ENCODE peak calls at places on chromosome 7, in nine cellular contexts. G, H, B, X, Q, J, C, O and Y are unnamed samples.

GRCh38 chr7:31056775-31057346 is 4.8 kb downstream of the ADCYAP1R1 start:
- DNase-seq in B (no peak), X (no peak), G (no peak), O (no peak), Q (no peak), H (no peak), C (no peak), J (no peak), Y (no peak)

GRCh38 chr7:129210256-129210988 is 14.4 kb upstream of the AHCYL2 start:
- DNase-seq in J (peak), Q (peak), H (peak), X (peak), C (peak), O (peak), B (peak), G (no peak), Y (peak)

GRCh38 chr7:77321300-77321699 is 94.8 kb downstream of the GSAP start:
- DNase-seq in O (peak), Q (no peak), J (no peak), X (no peak), H (no peak), B (no peak), G (no peak), C (no peak), Y (peak)

GRCh38 chr7:41104621-41105020 is 598.3 kb downstream of the INHBA start:
- DNase-seq in Q (no peak), C (no peak), O (no peak), B (no peak), J (no peak), H (no peak), G (no peak), X (no peak), Y (no peak)

GRCh38 chr7:137681657-137682562 is 164.9 kb downstream of the DGKI start:
- DNase-seq in Q (no peak), J (peak), X (no peak), H (no peak), O (peak), B (no peak), C (no peak), G (no peak), Y (no peak)

GRCh38 chr7:30367561-30367960 is 83.2 kb downstream of the ZNRF2 start:
- DNase-seq in J (no peak), C (no peak), B (no peak), X (no peak), H (no peak), O (no peak), G (no peak), Q (no peak), Y (no peak)

GRCh38 chr7:34061175-34061574 is 155.8 kb downstream of the BMPER start:
- DNase-seq in B (no peak), J (peak), G (no peak), X (no peak), H (no peak), O (peak), Q (no peak), C (no peak), Y (no peak)

GRCh38 chr7:87370660-87371180 is 25.3 kb downstream of the CROT start:
- DNase-seq in G (no peak), Q (no peak), C (no peak), B (no peak), O (peak), X (no peak), J (peak), H (no peak), Y (no peak)

GRCh38 chr7:156145184-156145583 is 332.9 kb upstream of the SHH start:
- DNase-seq in H (no peak), C (no peak), Q (no peak), B (no peak), O (no peak), X (no peak), G (no peak), J (no peak), Y (no peak)

GRCh38 chr7:151039850-151040548 is 8.3 kb upstream of the ASIC3 start:
- DNase-seq in O (no peak), H (no peak), X (no peak), B (no peak), C (no peak), J (no peak), Q (no peak), G (no peak), Y (no peak)

GRCh38 chr7:19224951-19225350 is 79.7 kb upstream of the FERD3L start:
- DNase-seq in J (no peak), G (no peak), O (no peak), Q (no peak), C (no peak), B (no peak), X (no peak), H (no peak), Y (no peak)

GRCh38 chr7:23234569-23235296 is 11.8 kb upstream of the GPNMB start:
- DNase-seq in B (no peak), X (no peak), Q (no peak), J (no peak), G (no peak), O (no peak), H (no peak), C (no peak), Y (no peak)

GRCh38 chr7:16265184-16265804 is 156.0 kb downstream of the CRPPA start:
- DNase-seq in J (no peak), H (no peak), X (no peak), Q (no peak), G (no peak), B (no peak), C (no peak), O (no peak), Y (no peak)

GRCh38 chr7:39749177-39749576 is 125.8 kb downstream of the RALA start:
- DNase-seq in O (peak), J (peak), X (no peak), Q (no peak), C (no peak), B (no peak), H (no peak), G (no peak), Y (no peak)

GRCh38 chr7:43534110-43534509 is 48.8 kb upstream of the STK17A start:
- DNase-seq in C (no peak), Q (no peak), B (no peak), O (peak), X (no peak), G (no peak), H (no peak), J (no peak), Y (no peak)

GRCh38 chr7:17497549-17498193 is 199.2 kb downstream of the AHR start:
- DNase-seq in G (no peak), X (no peak), J (no peak), Q (no peak), O (no peak), B (no peak), H (no peak), C (no peak), Y (no peak)

GRCh38 chr7:867001-867405 is 9.4 kb upstream of the GET4 start:
- DNase-seq in X (no peak), C (no peak), G (no peak), J (peak), B (no peak), O (no peak), H (no peak), Q (no peak), Y (no peak)

GRCh38 chr7:34840176-34840785 is 182.3 kb downstream of the NPSR1 start:
- DNase-seq in O (no peak), G (no peak), X (no peak), H (no peak), J (no peak), C (no peak), B (no peak), Q (no peak), Y (no peak)

GRCh38 chr7:83248000-83248399 is 85.3 kb upstream of the PCLO start:
- DNase-seq in G (no peak), J (no peak), B (no peak), X (no peak), O (no peak), H (no peak), Q (no peak), C (no peak), Y (no peak)

GRCh38 chr7:140060788-140061606 is 1.8 kb downstream of the PARP12 start:
- DNase-seq in J (no peak), X (no peak), B (no peak), C (no peak), Q (no peak), H (no peak), O (peak), G (no peak), Y (peak)

GRCh38 chr7:2483495-2483894 is 7.3 kb upstream of the GRIFIN start:
- DNase-seq in G (no peak), X (no peak), C (no peak), H (no peak), Q (no peak), O (no peak), B (no peak), J (no peak), Y (no peak)

GRCh38 chr7:78434281-78434680 is 635.7 kb downstream of the PHTF2 start:
- DNase-seq in X (no peak), B (no peak), H (no peak), C (no peak), J (no peak), Q (no peak), G (no peak), O (no peak), Y (no peak)

GRCh38 chr7:16465469-16466086 is at the start of gene SOSTDC1:
- DNase-seq in B (no peak), J (no peak), C (no peak), Q (no peak), G (peak), X (no peak), H (no peak), O (peak), Y (no peak)

GRCh38 chr7:6650521-6651011 is 13.4 kb downstream of the ZNF316 start:
- DNase-seq in X (no peak), B (no peak), O (no peak), J (no peak), C (no peak), Q (no peak), H (no peak), G (no peak), Y (no peak)

GRCh38 chr7:47153076-47153475 is 428.8 kb downstream of the TNS3 start:
- DNase-seq in G (peak), Q (no peak), H (no peak), J (peak), C (no peak), X (no peak), B (no peak), O (peak), Y (no peak)

GRCh38 chr7:114358911-114359310 is 55.7 kb upstream of the FOXP2 start:
- DNase-seq in B (no peak), Q (no peak), O (no peak), X (no peak), G (no peak), H (no peak), J (no peak), C (no peak), Y (no peak)

GRCh38 chr7:923108-924041 is 31.1 kb downstream of the ADAP1 start:
- DNase-seq in H (peak), O (peak), G (no peak), B (peak), C (peak), Q (no peak), J (peak), X (peak), Y (no peak)

GRCh38 chr7:65373608-65374351 is at the start of gene ZNF92:
- DNase-seq in J (peak), G (peak), X (peak), H (peak), O (peak), Q (peak), B (peak), C (peak), Y (peak)

GRCh38 chr7:44574286-44574872 is 671 bp upstream of the DDX56 start:
- DNase-seq in X (no peak), B (no peak), J (no peak), Q (no peak), O (no peak), C (no peak), G (no peak), H (no peak), Y (no peak)

GRCh38 chr7:94654764-94655561 is 970 bp downstream of the SGCE start:
- DNase-seq in J (peak), G (peak), Q (peak), X (peak), O (peak), C (no peak), H (no peak), B (no peak), Y (peak)

GRCh38 chr7:36526720-36527548 is 137.3 kb downstream of the ANLN start:
- DNase-seq in X (no peak), J (peak), C (no peak), G (no peak), O (peak), H (no peak), B (no peak), Q (no peak), Y (no peak)